ENCODE peak calls at places on chromosomes 13 and 19, in six cellular contexts. V, T, O, B, I and E are unnamed samples.

GRCh38 chr19:12766051-12766521 is 9.3 kb downstream of the HOOK2 start:
- DNase-seq in T (peak), O (peak), I (peak), V (peak), B (no peak), E (peak)

GRCh38 chr13:103883698-103884097 is 817.5 kb upstream of the SLC10A2 start:
- DNase-seq in T (no peak), V (no peak), I (peak), O (no peak), B (no peak), E (no peak)

GRCh38 chr13:73708393-73708985 is 425.7 kb downstream of the KLF12 start:
- DNase-seq in V (peak), B (peak), T (no peak), O (peak), I (peak), E (peak)

GRCh38 chr13:59038824-59039223 is 1124.9 kb downstream of the DIAPH3 start:
- DNase-seq in I (no peak), V (no peak), O (no peak), T (no peak), B (no peak), E (no peak)

GRCh38 chr13:111956261-111957151 is 110.4 kb upstream of the SOX1 start:
- DNase-seq in I (no peak), B (no peak), T (no peak), O (no peak), V (no peak), E (no peak)

GRCh38 chr13:102401305-102401704 is 543 bp downstream of the FGF14 start:
- DNase-seq in T (no peak), B (no peak), I (peak), V (no peak), O (no peak), E (no peak)

GRCh38 chr19:33683881-33684549 is 62.3 kb downstream of the CHST8 start:
- DNase-seq in O (no peak), B (peak), T (peak), V (no peak), I (peak), E (no peak)

GRCh38 chr13:80374453-80374852 is 33.5 kb upstream of the SPRY2 start:
- DNase-seq in I (no peak), O (no peak), T (no peak), V (no peak), B (no peak), E (no peak)

GRCh38 chr13:74423434-74423833 is 289.2 kb upstream of the KLF12 start:
- DNase-seq in O (no peak), I (no peak), V (no peak), T (no peak), B (no peak), E (no peak)

GRCh38 chr19:47021536-47022139 is 2.0 kb downstream of the NPAS1 start:
- DNase-seq in B (no peak), I (peak), O (no peak), V (no peak), T (no peak), E (no peak)

GRCh38 chr13:77555246-77555645 is 19.7 kb downstream of the SCEL start:
- DNase-seq in I (no peak), T (no peak), V (no peak), O (no peak), B (no peak), E (no peak)

GRCh38 chr13:114044486-114044885 is 70.6 kb upstream of the C13orf46 start:
- DNase-seq in V (no peak), T (no peak), O (no peak), B (no peak), I (peak), E (no peak)

GRCh38 chr13:95300625-95301134 is 571 bp downstream of the ABCC4 start:
- DNase-seq in I (peak), O (peak), V (no peak), B (peak), T (peak), E (peak)

GRCh38 chr19:21568816-21569496 is 63.6 kb downstream of the ZNF429 start:
- DNase-seq in B (no peak), O (peak), T (peak), I (peak), V (peak), E (no peak)

GRCh38 chr13:49298903-49299605 is 51.3 kb downstream of the CDADC1 start:
- DNase-seq in B (no peak), I (no peak), V (no peak), O (no peak), T (no peak), E (no peak)

GRCh38 chr19:4679416-4679815 is 9.3 kb upstream of the MYDGF start:
- DNase-seq in B (no peak), I (no peak), T (no peak), V (no peak), O (no peak), E (no peak)

GRCh38 chr13:61255035-61255796 is 160.4 kb downstream of the PCDH20 start:
- DNase-seq in I (peak), V (peak), B (no peak), O (no peak), T (no peak), E (peak)

GRCh38 chr19:1968279-1969175 is 27.6 kb downstream of the CSNK1G2 start:
- DNase-seq in I (no peak), B (no peak), T (no peak), V (no peak), O (no peak), E (no peak)

GRCh38 chr19:29680447-29680846 is 15.2 kb downstream of the PLEKHF1 start:
- DNase-seq in O (peak), I (no peak), B (no peak), V (peak), T (peak), E (peak)

GRCh38 chr19:18065173-18065495 is 21.6 kb downstream of the IL12RB1 start:
- DNase-seq in V (no peak), O (no peak), T (no peak), B (no peak), I (no peak), E (no peak)